ENCODE peak calls at places on chromosomes 3 and 15, in ten cellular contexts. One of them, this sample, is unnamed. For H3K4me1, the result is how much of the 10 kb centered on the place peaks cover.

GRCh38 chr15:85125056-85125661 is 143.5 kb downstream of the PDE8A start:
- DNase-seq in HCT116: peak
- DNase-seq in naive thymus-derived CD4-positive, alpha-beta T cell: no peak
- DNase-seq in transverse colon: no peak
- DNase-seq in hepatocyte: no peak
- DNase-seq in right lobe of liver: no peak
- DNase-seq in aorta: no peak
- DNase-seq in tibial artery: no peak
- DNase-seq in CD8-positive, alpha-beta T cell: no peak
- DNase-seq in Peyer's patch: no peak
- DNase-seq in this sample: no peak

GRCh38 chr3:53823026-53823955 is 22.9 kb downstream of the CHDH start:
- DNase-seq in hepatocyte: no peak
- DNase-seq in CD8-positive, alpha-beta T cell: no peak
- DNase-seq in tibial artery: peak
- DNase-seq in HCT116: no peak
- DNase-seq in Peyer's patch: no peak
- DNase-seq in aorta: peak
- DNase-seq in naive thymus-derived CD4-positive, alpha-beta T cell: no peak
- DNase-seq in right lobe of liver: peak
- DNase-seq in transverse colon: no peak
- DNase-seq in this sample: no peak

GRCh38 chr3:67381667-67382272 is 272.6 kb downstream of the SUCLG2 start:
- DNase-seq in right lobe of liver: no peak
- DNase-seq in hepatocyte: peak
- DNase-seq in CD8-positive, alpha-beta T cell: peak
- DNase-seq in naive thymus-derived CD4-positive, alpha-beta T cell: no peak
- DNase-seq in Peyer's patch: no peak
- DNase-seq in transverse colon: no peak
- DNase-seq in HCT116: no peak
- DNase-seq in tibial artery: no peak
- DNase-seq in aorta: no peak
- DNase-seq in this sample: no peak

GRCh38 chr3:139934557-139935070 is 371 bp upstream of the CLSTN2 start:
- DNase-seq in CD8-positive, alpha-beta T cell: no peak
- DNase-seq in hepatocyte: peak
- DNase-seq in Peyer's patch: peak
- DNase-seq in naive thymus-derived CD4-positive, alpha-beta T cell: no peak
- DNase-seq in aorta: peak
- DNase-seq in right lobe of liver: peak
- DNase-seq in HCT116: no peak
- DNase-seq in transverse colon: peak
- DNase-seq in tibial artery: no peak
- DNase-seq in this sample: peak

GRCh38 chr15:64166104-64166890 is 3.5 kb upstream of the PPIB start:
- DNase-seq in CD8-positive, alpha-beta T cell: no peak
- DNase-seq in right lobe of liver: no peak
- DNase-seq in aorta: no peak
- DNase-seq in transverse colon: no peak
- DNase-seq in tibial artery: no peak
- DNase-seq in hepatocyte: no peak
- DNase-seq in Peyer's patch: no peak
- DNase-seq in HCT116: no peak
- DNase-seq in naive thymus-derived CD4-positive, alpha-beta T cell: no peak
- DNase-seq in this sample: no peak

GRCh38 chr3:11272913-11273574 is 847 bp downstream of the ATG7 start:
- DNase-seq in aorta: no peak
- DNase-seq in Peyer's patch: no peak
- DNase-seq in HCT116: no peak
- DNase-seq in naive thymus-derived CD4-positive, alpha-beta T cell: no peak
- DNase-seq in hepatocyte: no peak
- DNase-seq in transverse colon: no peak
- DNase-seq in tibial artery: no peak
- DNase-seq in CD8-positive, alpha-beta T cell: no peak
- DNase-seq in right lobe of liver: no peak
- DNase-seq in this sample: no peak

GRCh38 chr3:25380222-25380739 is 47.8 kb upstream of the RARB start:
- DNase-seq in Peyer's patch: no peak
- DNase-seq in hepatocyte: no peak
- DNase-seq in naive thymus-derived CD4-positive, alpha-beta T cell: no peak
- DNase-seq in CD8-positive, alpha-beta T cell: no peak
- DNase-seq in aorta: no peak
- DNase-seq in tibial artery: no peak
- DNase-seq in HCT116: no peak
- DNase-seq in right lobe of liver: no peak
- DNase-seq in transverse colon: no peak
- DNase-seq in this sample: no peak

GRCh38 chr3:170632780-170633179 is 46.9 kb upstream of the SLC7A14 start:
- DNase-seq in hepatocyte: no peak
- DNase-seq in Peyer's patch: no peak
- DNase-seq in naive thymus-derived CD4-positive, alpha-beta T cell: no peak
- DNase-seq in HCT116: no peak
- DNase-seq in transverse colon: no peak
- DNase-seq in tibial artery: no peak
- DNase-seq in aorta: no peak
- DNase-seq in CD8-positive, alpha-beta T cell: no peak
- DNase-seq in right lobe of liver: no peak
- DNase-seq in this sample: no peak

GRCh38 chr3:4821331-4821730 is 157.9 kb upstream of the BHLHE40 start:
- DNase-seq in hepatocyte: no peak
- DNase-seq in transverse colon: no peak
- DNase-seq in HCT116: no peak
- DNase-seq in Peyer's patch: no peak
- DNase-seq in tibial artery: no peak
- DNase-seq in aorta: no peak
- DNase-seq in naive thymus-derived CD4-positive, alpha-beta T cell: no peak
- DNase-seq in CD8-positive, alpha-beta T cell: no peak
- DNase-seq in right lobe of liver: no peak
- DNase-seq in this sample: no peak

GRCh38 chr3:52456169-52456799 is 880 bp downstream of the NISCH start:
- DNase-seq in HCT116: no peak
- DNase-seq in tibial artery: peak
- DNase-seq in CD8-positive, alpha-beta T cell: peak
- DNase-seq in hepatocyte: peak
- DNase-seq in right lobe of liver: no peak
- DNase-seq in transverse colon: no peak
- DNase-seq in Peyer's patch: no peak
- DNase-seq in naive thymus-derived CD4-positive, alpha-beta T cell: no peak
- DNase-seq in aorta: no peak
- DNase-seq in this sample: no peak

GRCh38 chr3:12353796-12354505 is 65.1 kb downstream of the PPARG start:
- DNase-seq in Peyer's patch: no peak
- DNase-seq in transverse colon: no peak
- DNase-seq in HCT116: no peak
- DNase-seq in tibial artery: no peak
- DNase-seq in naive thymus-derived CD4-positive, alpha-beta T cell: no peak
- DNase-seq in CD8-positive, alpha-beta T cell: no peak
- DNase-seq in aorta: no peak
- DNase-seq in hepatocyte: peak
- DNase-seq in right lobe of liver: no peak
- DNase-seq in this sample: no peak

GRCh38 chr3:193333229-193333628 is 45.3 kb downstream of the ATP13A5 start:
- DNase-seq in hepatocyte: no peak
- DNase-seq in transverse colon: no peak
- DNase-seq in right lobe of liver: no peak
- DNase-seq in naive thymus-derived CD4-positive, alpha-beta T cell: no peak
- DNase-seq in HCT116: no peak
- DNase-seq in CD8-positive, alpha-beta T cell: no peak
- DNase-seq in tibial artery: no peak
- DNase-seq in aorta: no peak
- DNase-seq in Peyer's patch: no peak
- DNase-seq in this sample: no peak

GRCh38 chr3:146542179-146542578 is 2.2 kb downstream of the PLSCR1 start:
- DNase-seq in right lobe of liver: no peak
- DNase-seq in HCT116: no peak
- DNase-seq in Peyer's patch: no peak
- DNase-seq in CD8-positive, alpha-beta T cell: no peak
- DNase-seq in tibial artery: no peak
- DNase-seq in transverse colon: no peak
- DNase-seq in aorta: no peak
- DNase-seq in naive thymus-derived CD4-positive, alpha-beta T cell: peak
- DNase-seq in hepatocyte: no peak
- DNase-seq in this sample: no peak

GRCh38 chr3:33114622-33115023 is 809 bp downstream of the CRTAP start:
- DNase-seq in right lobe of liver: no peak
- DNase-seq in tibial artery: no peak
- DNase-seq in naive thymus-derived CD4-positive, alpha-beta T cell: no peak
- DNase-seq in aorta: no peak
- DNase-seq in Peyer's patch: no peak
- DNase-seq in hepatocyte: no peak
- DNase-seq in transverse colon: no peak
- DNase-seq in CD8-positive, alpha-beta T cell: no peak
- DNase-seq in HCT116: no peak
- DNase-seq in this sample: no peak

GRCh38 chr3:50124363-50125226 is 30.5 kb upstream of the SEMA3F start:
- DNase-seq in Peyer's patch: no peak
- DNase-seq in tibial artery: peak
- DNase-seq in naive thymus-derived CD4-positive, alpha-beta T cell: no peak
- DNase-seq in transverse colon: no peak
- DNase-seq in HCT116: no peak
- DNase-seq in aorta: peak
- DNase-seq in hepatocyte: no peak
- DNase-seq in right lobe of liver: no peak
- DNase-seq in CD8-positive, alpha-beta T cell: no peak
- DNase-seq in this sample: peak
- H3K4me1 ChIP-seq in Peyer's patch: under half
- H3K4me1 ChIP-seq in tibial artery: half or more
- H3K4me1 ChIP-seq in naive thymus-derived CD4-positive, alpha-beta T cell: under half
- H3K4me1 ChIP-seq in transverse colon: under half
- H3K4me1 ChIP-seq in HCT116: under half
- H3K4me1 ChIP-seq in aorta: under half
- H3K4me1 ChIP-seq in hepatocyte: half or more
- H3K4me1 ChIP-seq in right lobe of liver: under half
- H3K4me1 ChIP-seq in CD8-positive, alpha-beta T cell: under half
- H3K4me1 ChIP-seq in this sample: under half

GRCh38 chr15:96361309-96362000 is 31.0 kb downstream of the NR2F2 start:
- DNase-seq in right lobe of liver: no peak
- DNase-seq in transverse colon: no peak
- DNase-seq in CD8-positive, alpha-beta T cell: no peak
- DNase-seq in naive thymus-derived CD4-positive, alpha-beta T cell: no peak
- DNase-seq in HCT116: no peak
- DNase-seq in tibial artery: no peak
- DNase-seq in hepatocyte: no peak
- DNase-seq in aorta: no peak
- DNase-seq in Peyer's patch: no peak
- DNase-seq in this sample: no peak
- H3K4me3 ChIP-seq in right lobe of liver: no peak
- H3K4me3 ChIP-seq in transverse colon: no peak
- H3K4me3 ChIP-seq in CD8-positive, alpha-beta T cell: no peak
- H3K4me3 ChIP-seq in naive thymus-derived CD4-positive, alpha-beta T cell: no peak
- H3K4me3 ChIP-seq in HCT116: no peak
- H3K4me3 ChIP-seq in tibial artery: no peak
- H3K4me3 ChIP-seq in hepatocyte: no peak
- H3K4me3 ChIP-seq in aorta: no peak
- H3K4me3 ChIP-seq in Peyer's patch: peak
- H3K4me3 ChIP-seq in this sample: peak

GRCh38 chr3:48598323-48599076 is 3.4 kb upstream of the COL7A1 start:
- DNase-seq in right lobe of liver: no peak
- DNase-seq in Peyer's patch: peak
- DNase-seq in CD8-positive, alpha-beta T cell: no peak
- DNase-seq in hepatocyte: peak
- DNase-seq in transverse colon: peak
- DNase-seq in HCT116: no peak
- DNase-seq in tibial artery: peak
- DNase-seq in naive thymus-derived CD4-positive, alpha-beta T cell: no peak
- DNase-seq in aorta: peak
- DNase-seq in this sample: no peak

GRCh38 chr3:48599077-48599501 is 4.0 kb upstream of the COL7A1 start:
- DNase-seq in naive thymus-derived CD4-positive, alpha-beta T cell: no peak
- DNase-seq in right lobe of liver: no peak
- DNase-seq in HCT116: no peak
- DNase-seq in aorta: no peak
- DNase-seq in transverse colon: no peak
- DNase-seq in Peyer's patch: no peak
- DNase-seq in CD8-positive, alpha-beta T cell: no peak
- DNase-seq in tibial artery: no peak
- DNase-seq in hepatocyte: no peak
- DNase-seq in this sample: no peak

GRCh38 chr3:48600711-48601621 is 5.8 kb upstream of the COL7A1 start:
- DNase-seq in hepatocyte: no peak
- DNase-seq in CD8-positive, alpha-beta T cell: no peak
- DNase-seq in Peyer's patch: no peak
- DNase-seq in aorta: no peak
- DNase-seq in right lobe of liver: no peak
- DNase-seq in transverse colon: no peak
- DNase-seq in HCT116: no peak
- DNase-seq in naive thymus-derived CD4-positive, alpha-beta T cell: no peak
- DNase-seq in tibial artery: no peak
- DNase-seq in this sample: no peak

GRCh38 chr3:48599509-48600285 is 4.6 kb upstream of the COL7A1 start:
- DNase-seq in Peyer's patch: no peak
- DNase-seq in transverse colon: no peak
- DNase-seq in naive thymus-derived CD4-positive, alpha-beta T cell: no peak
- DNase-seq in tibial artery: no peak
- DNase-seq in aorta: no peak
- DNase-seq in CD8-positive, alpha-beta T cell: no peak
- DNase-seq in right lobe of liver: no peak
- DNase-seq in hepatocyte: no peak
- DNase-seq in HCT116: no peak
- DNase-seq in this sample: no peak

DNA sequence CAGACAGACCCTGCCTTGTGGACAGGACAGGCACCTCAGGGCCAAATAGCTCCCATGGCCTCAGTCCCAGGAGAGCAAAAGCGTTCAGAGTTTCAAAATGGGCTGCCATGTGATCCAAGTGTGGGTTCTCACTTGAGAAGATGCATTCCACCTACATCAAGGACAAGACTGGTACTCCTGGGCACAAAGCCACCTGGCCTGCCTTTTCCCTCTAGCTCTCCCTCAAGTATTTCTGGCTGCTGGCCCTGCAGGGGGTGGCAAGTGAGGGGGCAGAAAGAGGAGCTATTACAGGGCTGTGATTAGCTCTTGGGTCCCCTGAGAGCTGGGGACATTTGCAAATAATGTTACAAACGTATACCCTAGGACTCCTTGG is 6.5 kb upstream of the COL7A1 start:
- DNase-seq in transverse colon: no peak
- DNase-seq in HCT116: no peak
- DNase-seq in Peyer's patch: no peak
- DNase-seq in CD8-positive, alpha-beta T cell: no peak
- DNase-seq in right lobe of liver: no peak
- DNase-seq in aorta: no peak
- DNase-seq in tibial artery: no peak
- DNase-seq in hepatocyte: no peak
- DNase-seq in naive thymus-derived CD4-positive, alpha-beta T cell: no peak
- DNase-seq in this sample: no peak
- H3K27ac ChIP-seq in transverse colon: no peak
- H3K27ac ChIP-seq in HCT116: no peak
- H3K27ac ChIP-seq in Peyer's patch: no peak
- H3K27ac ChIP-seq in CD8-positive, alpha-beta T cell: no peak
- H3K27ac ChIP-seq in right lobe of liver: no peak
- H3K27ac ChIP-seq in aorta: peak
- H3K27ac ChIP-seq in tibial artery: peak
- H3K27ac ChIP-seq in hepatocyte: no peak
- H3K27ac ChIP-seq in naive thymus-derived CD4-positive, alpha-beta T cell: no peak
- H3K27ac ChIP-seq in this sample: no peak

DNA sequence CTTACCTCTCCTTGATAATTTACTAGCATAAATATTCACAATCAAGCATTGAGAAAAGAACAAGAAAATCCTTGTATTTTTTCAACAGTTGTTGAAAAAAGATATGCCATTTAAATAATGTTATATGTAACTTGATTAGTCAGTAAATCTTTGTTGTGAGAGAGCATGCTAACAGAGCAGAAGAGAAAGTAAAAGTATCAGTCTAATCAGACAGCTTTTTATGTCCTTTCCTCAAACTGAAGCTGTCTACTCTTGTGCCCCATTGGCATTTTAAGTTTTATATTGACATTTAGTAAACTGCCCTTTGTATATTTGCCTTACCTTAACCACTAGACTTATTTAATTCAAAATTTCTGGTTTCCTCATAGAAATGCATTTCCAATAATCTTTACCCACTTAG is 668.7 kb downstream of the OTOL1 start:
- DNase-seq in naive thymus-derived CD4-positive, alpha-beta T cell: no peak
- DNase-seq in hepatocyte: no peak
- DNase-seq in right lobe of liver: no peak
- DNase-seq in aorta: no peak
- DNase-seq in HCT116: no peak
- DNase-seq in tibial artery: no peak
- DNase-seq in transverse colon: no peak
- DNase-seq in CD8-positive, alpha-beta T cell: no peak
- DNase-seq in Peyer's patch: no peak
- DNase-seq in this sample: no peak
- H3K4me1 ChIP-seq in naive thymus-derived CD4-positive, alpha-beta T cell: under half
- H3K4me1 ChIP-seq in hepatocyte: under half
- H3K4me1 ChIP-seq in right lobe of liver: under half
- H3K4me1 ChIP-seq in aorta: under half
- H3K4me1 ChIP-seq in HCT116: under half
- H3K4me1 ChIP-seq in tibial artery: under half
- H3K4me1 ChIP-seq in transverse colon: under half
- H3K4me1 ChIP-seq in CD8-positive, alpha-beta T cell: under half
- H3K4me1 ChIP-seq in Peyer's patch: under half
- H3K4me1 ChIP-seq in this sample: under half